ENCODE peak calls at places on chromosome 3, in five cellular contexts. Z is H4; O is T-helper 9 cell; L is GM10248; H is stimulated activated CD4-positive, alpha-beta T cell treated with anti-CD3 and anti-CD28 coated beads, Interleukin-2, amount 100 ng/mL, for 24 hours. R is an unnamed sample.

GRCh38 chr3:188389711-188390346 is 235.9 kb downstream of the LPP start:
- DNase-seq in H (peak), L (peak), O (no peak), Z (no peak), R (no peak)

GRCh38 chr3:9508781-9509180 is 44.8 kb downstream of the LHFPL4 start:
- DNase-seq in O (no peak), H (no peak), L (no peak), Z (no peak), R (no peak)

GRCh38 chr3:45554001-45554691 is 40.4 kb upstream of the LIMD1 start:
- DNase-seq in O (no peak), H (no peak), L (peak), Z (peak), R (no peak)

GRCh38 chr3:193775421-193776077 is 182.5 kb downstream of the OPA1 start:
- DNase-seq in Z (no peak), H (no peak), O (no peak), L (no peak), R (no peak)

GRCh38 chr3:137692803-137693431 is 71.2 kb upstream of the SOX14 start:
- DNase-seq in O (no peak), L (peak), Z (no peak), H (no peak), R (peak)

GRCh38 chr3:100463646-100464155 is 28.7 kb upstream of the TMEM45A start:
- DNase-seq in O (no peak), Z (no peak), H (no peak), L (no peak), R (no peak)

GRCh38 chr3:168205451-168205850 is 109.7 kb upstream of the GOLIM4 start:
- DNase-seq in H (no peak), O (no peak), L (no peak), Z (no peak), R (no peak)

GRCh38 chr3:66386925-66387650 is 113.7 kb downstream of the LRIG1 start:
- DNase-seq in Z (peak), O (no peak), H (no peak), L (peak), R (no peak)

GRCh38 chr3:178536271-178537079 is at the start of gene KCNMB2:
- DNase-seq in H (no peak), Z (no peak), O (no peak), L (no peak), R (no peak)

GRCh38 chr3:109387241-109387640 is 49.9 kb upstream of the DPPA4 start:
- DNase-seq in O (no peak), L (no peak), Z (no peak), H (no peak), R (no peak)

GRCh38 chr3:186038360-186038759 is 70.5 kb downstream of the ETV5 start:
- DNase-seq in Z (no peak), H (no peak), O (no peak), L (no peak), R (no peak)

GRCh38 chr3:192802957-192803899 is 75.9 kb upstream of the FGF12 start:
- DNase-seq in L (peak), Z (peak), O (no peak), H (no peak), R (no peak)

GRCh38 chr3:151197981-151198767 is 4.8 kb downstream of the GPR171 start:
- DNase-seq in O (no peak), L (no peak), H (no peak), Z (no peak), R (no peak)